ENCODE peak calls at places on chromosomes 4 and X, in four cellular contexts. Y is adipocyte, R is EL, Z is GM04504. V is an unnamed sample.

GRCh38 chr4:147236806-147237205 is 244.1 kb upstream of the EDNRA start:
- DNase-seq in Z (no peak), R (no peak), Y (no peak), V (no peak)

GRCh38 chrX:123647244-123647643 is 85.6 kb downstream of the THOC2 start:
- DNase-seq in Y (no peak), Z (no peak), R (no peak), V (no peak)

GRCh38 chr4:72076562-72076961 is 44.8 kb downstream of the NPFFR2 start:
- DNase-seq in Z (peak; percentile 1), R (no peak), Y (peak; percentile 1), V (no peak)

GRCh38 chrX:111823068-111823467 is 52.9 kb upstream of the TRPC5OS start:
- DNase-seq in Y (peak; percentile 36), Z (no peak), R (no peak), V (no peak)

GRCh38 chrX:152897216-152898144 is at the start of gene ZNF185:
- DNase-seq in Z (no peak), Y (peak; percentile 22), R (peak; percentile 63), V (no peak)

GRCh38 chrX:64975989-64976672 is at the start of gene ZC4H2:
- DNase-seq in Y (peak; percentile 83), R (peak; percentile 74), Z (peak; percentile 28), V (peak; percentile 83)

GRCh38 chr4:165838575-165838974 is 34.5 kb upstream of the TLL1 start:
- DNase-seq in Y (no peak), R (no peak), Z (no peak), V (no peak)

GRCh38 chr4:103129174-103129573 is 29.5 kb upstream of the BDH2 start:
- DNase-seq in Y (no peak), R (no peak), Z (no peak), V (no peak)